ENCODE peak calls at places on chromosomes 3 and 15, in five cellular contexts. One of them, this sample, is unnamed.
A peak's percentile ranks its signal among the peaks of the same experiment; 100 is the strongest.

GRCh38 chr3:63151893-63152292 is 126.2 kb upstream of the SYNPR start:
- DNase-seq in HFFc6: no peak
- DNase-seq in body of pancreas: no peak
- DNase-seq in natural killer cell: no peak
- DNase-seq in lower lobe of right lung: no peak
- DNase-seq in this sample: no peak

GRCh38 chr3:179079537-179079936 is 7.9 kb upstream of the ZMAT3 start:
- DNase-seq in HFFc6: no peak
- DNase-seq in body of pancreas: no peak
- DNase-seq in natural killer cell: no peak
- DNase-seq in lower lobe of right lung: no peak
- DNase-seq in this sample: no peak

GRCh38 chr3:105518201-105518600 is 151.5 kb downstream of the ALCAM start:
- DNase-seq in HFFc6: no peak
- DNase-seq in body of pancreas: no peak
- DNase-seq in natural killer cell: no peak
- DNase-seq in lower lobe of right lung: no peak
- DNase-seq in this sample: no peak

GRCh38 chr3:168081171-168081771 is 14.5 kb downstream of the GOLIM4 start:
- DNase-seq in HFFc6: peak; percentile 79
- DNase-seq in body of pancreas: no peak
- DNase-seq in natural killer cell: no peak
- DNase-seq in lower lobe of right lung: no peak
- DNase-seq in this sample: no peak

GRCh38 chr3:53826048-53826447 is 20.2 kb downstream of the CHDH start:
- DNase-seq in HFFc6: no peak
- DNase-seq in body of pancreas: no peak
- DNase-seq in natural killer cell: no peak
- DNase-seq in lower lobe of right lung: no peak
- DNase-seq in this sample: no peak

GRCh38 chr15:68808770-68809169 is 11.9 kb downstream of the ANP32A start:
- DNase-seq in HFFc6: no peak
- DNase-seq in body of pancreas: no peak
- DNase-seq in natural killer cell: no peak
- DNase-seq in lower lobe of right lung: no peak
- DNase-seq in this sample: no peak

GRCh38 chr15:33963831-33964664 is 4.2 kb upstream of the CHRM5 start:
- DNase-seq in HFFc6: peak; percentile 37
- DNase-seq in body of pancreas: no peak
- DNase-seq in natural killer cell: no peak
- DNase-seq in lower lobe of right lung: no peak
- DNase-seq in this sample: peak; percentile 72

GRCh38 chr15:56243117-56243773 is 434 bp downstream of the RFX7 start:
- DNase-seq in HFFc6: no peak
- DNase-seq in body of pancreas: peak; percentile 44
- DNase-seq in natural killer cell: peak; percentile 20
- DNase-seq in lower lobe of right lung: peak; percentile 57
- DNase-seq in this sample: peak; percentile 67

GRCh38 chr3:102195198-102195948 is 239.4 kb upstream of the ZPLD1 start:
- DNase-seq in HFFc6: no peak
- DNase-seq in body of pancreas: peak; percentile 66
- DNase-seq in natural killer cell: no peak
- DNase-seq in lower lobe of right lung: peak; percentile 53
- DNase-seq in this sample: no peak

This sample was measured in RKO.